ENCODE peak calls at places on chromosomes 4 and X, in seven cellular contexts. M, I, Q, C, F, X and R are unnamed samples.

GRCh38 chr4:111991797-111992196 is 153.5 kb upstream of the FAM241A start:
- DNase-seq in M (peak; percentile 15), Q (no peak), X (no peak), I (no peak), C (peak; percentile 81), F (no peak), R (no peak)

GRCh38 chr4:60128916-60129315 is 1071.2 kb upstream of the ADGRL3 start:
- DNase-seq in X (no peak), Q (no peak), I (no peak), C (no peak), M (no peak), F (no peak), R (no peak)

GRCh38 chrX:11254417-11255109 is 38.6 kb upstream of the AMELX start:
- DNase-seq in M (no peak), F (no peak), C (no peak), X (no peak), Q (no peak), I (peak; percentile 24), R (no peak)

GRCh38 chr4:8229341-8229975 is 30.4 kb downstream of the SH3TC1 start:
- DNase-seq in X (no peak), C (no peak), F (no peak), M (no peak), I (no peak), Q (no peak), R (no peak)

GRCh38 chr4:82043809-82044137 is 330.0 kb downstream of the HNRNPD start:
- DNase-seq in F (no peak), M (no peak), Q (no peak), X (no peak), I (no peak), C (no peak), R (no peak)

GRCh38 chr4:54658321-54659093 is 750 bp downstream of the KIT start:
- DNase-seq in Q (peak; percentile 21), F (peak; percentile 64), X (peak; percentile 64), M (peak; percentile 23), C (peak; percentile 68), I (peak; percentile 82), R (peak; percentile 56)

GRCh38 chr4:98374643-98375042 is 113.5 kb downstream of the RAP1GDS1 start:
- DNase-seq in M (no peak), Q (peak; percentile 45), C (no peak), F (no peak), X (no peak), I (no peak), R (no peak)

GRCh38 chr4:142407569-142407968 is 438.5 kb downstream of the INPP4B start:
- DNase-seq in Q (no peak), M (no peak), F (no peak), I (no peak), X (no peak), C (peak; percentile 40), R (no peak)

GRCh38 chr4:19010766-19011165 is 989.2 kb upstream of the LCORL start:
- DNase-seq in F (no peak), Q (peak; percentile 28), M (no peak), I (no peak), X (no peak), C (no peak), R (no peak)

GRCh38 chr4:144818136-144818535 is 172.2 kb downstream of the HHIP start:
- DNase-seq in Q (no peak), C (no peak), F (no peak), X (no peak), I (no peak), M (no peak), R (no peak)

GRCh38 chr4:149897784-149898183 is 82.1 kb upstream of the IQCM start:
- DNase-seq in F (no peak), I (peak; percentile 52), Q (peak; percentile 19), C (peak; percentile 21), X (no peak), M (no peak), R (peak; percentile 8)

GRCh38 chr4:5206391-5206790 is 155.1 kb downstream of the STK32B start:
- DNase-seq in Q (peak; percentile 80), C (peak; percentile 92), I (peak; percentile 88), F (no peak), X (no peak), M (no peak), R (no peak)